ENCODE peak calls at places on chromosomes 6 and 20, in eight cellular contexts. One of them, this sample, is unnamed.

GRCh38 chr20:36182604-36183154 is 28.1 kb downstream of the EPB41L1 start:
- DNase-seq in left colon: no peak
- DNase-seq in ELF-1: no peak
- DNase-seq in stimulated activated CD8-positive, alpha-beta memory T cell treated with anti-CD3 and anti-CD28 coated beads, Interleukin-2, amount 100 ng/mL, for 1 hour: no peak
- DNase-seq in H9: no peak
- DNase-seq in HEK293T: no peak
- DNase-seq in fibroblast of villous mesenchyme: no peak
- DNase-seq in NCI-H1092: no peak
- DNase-seq in this sample: no peak

GRCh38 chr20:39225536-39225935 is 263.4 kb downstream of the DHX35 start:
- DNase-seq in left colon: no peak
- DNase-seq in ELF-1: no peak
- DNase-seq in stimulated activated CD8-positive, alpha-beta memory T cell treated with anti-CD3 and anti-CD28 coated beads, Interleukin-2, amount 100 ng/mL, for 1 hour: no peak
- DNase-seq in H9: no peak
- DNase-seq in HEK293T: no peak
- DNase-seq in fibroblast of villous mesenchyme: no peak
- DNase-seq in NCI-H1092: no peak
- DNase-seq in this sample: no peak

GRCh38 chr6:29517728-29518440 is 30.1 kb upstream of the MAS1L start:
- DNase-seq in left colon: no peak
- DNase-seq in ELF-1: no peak
- DNase-seq in stimulated activated CD8-positive, alpha-beta memory T cell treated with anti-CD3 and anti-CD28 coated beads, Interleukin-2, amount 100 ng/mL, for 1 hour: no peak
- DNase-seq in H9: no peak
- DNase-seq in HEK293T: no peak
- DNase-seq in fibroblast of villous mesenchyme: no peak
- DNase-seq in NCI-H1092: no peak
- DNase-seq in this sample: no peak

GRCh38 chr6:157443066-157443800 is 62.2 kb downstream of the ZDHHC14 start:
- DNase-seq in left colon: no peak
- DNase-seq in ELF-1: no peak
- DNase-seq in stimulated activated CD8-positive, alpha-beta memory T cell treated with anti-CD3 and anti-CD28 coated beads, Interleukin-2, amount 100 ng/mL, for 1 hour: no peak
- DNase-seq in H9: no peak
- DNase-seq in HEK293T: no peak
- DNase-seq in fibroblast of villous mesenchyme: peak
- DNase-seq in NCI-H1092: no peak
- DNase-seq in this sample: no peak

GRCh38 chr6:1641391-1641790 is 31.7 kb downstream of the FOXC1 start:
- DNase-seq in left colon: no peak
- DNase-seq in ELF-1: peak
- DNase-seq in stimulated activated CD8-positive, alpha-beta memory T cell treated with anti-CD3 and anti-CD28 coated beads, Interleukin-2, amount 100 ng/mL, for 1 hour: no peak
- DNase-seq in H9: no peak
- DNase-seq in HEK293T: no peak
- DNase-seq in fibroblast of villous mesenchyme: no peak
- DNase-seq in NCI-H1092: no peak
- DNase-seq in this sample: no peak

GRCh38 chr6:105692630-105693212 is 289.8 kb upstream of the PREP start:
- DNase-seq in left colon: no peak
- DNase-seq in ELF-1: no peak
- DNase-seq in stimulated activated CD8-positive, alpha-beta memory T cell treated with anti-CD3 and anti-CD28 coated beads, Interleukin-2, amount 100 ng/mL, for 1 hour: no peak
- DNase-seq in H9: no peak
- DNase-seq in HEK293T: no peak
- DNase-seq in fibroblast of villous mesenchyme: no peak
- DNase-seq in NCI-H1092: no peak
- DNase-seq in this sample: peak

GRCh38 chr6:156389296-156389695 is 387.9 kb upstream of the ARID1B start:
- DNase-seq in left colon: no peak
- DNase-seq in ELF-1: no peak
- DNase-seq in stimulated activated CD8-positive, alpha-beta memory T cell treated with anti-CD3 and anti-CD28 coated beads, Interleukin-2, amount 100 ng/mL, for 1 hour: no peak
- DNase-seq in H9: no peak
- DNase-seq in HEK293T: no peak
- DNase-seq in fibroblast of villous mesenchyme: no peak
- DNase-seq in NCI-H1092: no peak
- DNase-seq in this sample: no peak

GRCh38 chr20:50328161-50328979 is 137.7 kb downstream of the CEBPB start:
- DNase-seq in left colon: no peak
- DNase-seq in ELF-1: no peak
- DNase-seq in stimulated activated CD8-positive, alpha-beta memory T cell treated with anti-CD3 and anti-CD28 coated beads, Interleukin-2, amount 100 ng/mL, for 1 hour: no peak
- DNase-seq in H9: no peak
- DNase-seq in HEK293T: no peak
- DNase-seq in fibroblast of villous mesenchyme: no peak
- DNase-seq in NCI-H1092: no peak
- DNase-seq in this sample: no peak

This sample was measured in NCI-H1105.